ENCODE peak calls at places on chromosomes 12 and 14, in six cellular contexts. One of them, this sample, is unnamed.

GRCh38 chr14:73374218-73374617 is 84.1 kb downstream of the NUMB start:
- DNase-seq in epithelial cell of esophagus: no peak
- DNase-seq in fibroblast of mammary gland: no peak
- DNase-seq in GM23338: no peak
- DNase-seq in suprapubic skin: no peak
- DNase-seq in AG10803: no peak
- DNase-seq in this sample: no peak

GRCh38 chr14:20530771-20531571 is 25.6 kb downstream of the RNASE10 start:
- DNase-seq in suprapubic skin: peak; percentile 76
- DNase-seq in AG10803: peak; percentile 65
- DNase-seq in GM23338: peak; percentile 93
- DNase-seq in fibroblast of mammary gland: peak; percentile 78
- DNase-seq in epithelial cell of esophagus: peak; percentile 83
- DNase-seq in this sample: peak; percentile 47

GRCh38 chr12:105336411-105336810 is 5.9 kb downstream of the C12orf75 start:
- DNase-seq in epithelial cell of esophagus: no peak
- DNase-seq in AG10803: no peak
- DNase-seq in fibroblast of mammary gland: no peak
- DNase-seq in suprapubic skin: no peak
- DNase-seq in GM23338: no peak
- DNase-seq in this sample: no peak

GRCh38 chr12:48940181-48940580 is 14.9 kb upstream of the FKBP11 start:
- DNase-seq in AG10803: no peak
- DNase-seq in fibroblast of mammary gland: peak; percentile 31
- DNase-seq in epithelial cell of esophagus: no peak
- DNase-seq in GM23338: no peak
- DNase-seq in suprapubic skin: no peak
- DNase-seq in this sample: no peak

GRCh38 chr12:6778212-6778570 is 5.9 kb downstream of the LAG3 start:
- DNase-seq in AG10803: peak; percentile 55
- DNase-seq in fibroblast of mammary gland: peak; percentile 26
- DNase-seq in epithelial cell of esophagus: no peak
- DNase-seq in GM23338: peak; percentile 77
- DNase-seq in suprapubic skin: no peak
- DNase-seq in this sample: no peak

GRCh38 chr12:29639893-29640495 is 142.5 kb upstream of the OVCH1 start:
- DNase-seq in AG10803: no peak
- DNase-seq in GM23338: no peak
- DNase-seq in suprapubic skin: no peak
- DNase-seq in fibroblast of mammary gland: peak; percentile 71
- DNase-seq in epithelial cell of esophagus: no peak
- DNase-seq in this sample: no peak

GRCh38 chr14:21825147-21825743 is 151.6 kb upstream of the OR4E1 start:
- DNase-seq in suprapubic skin: no peak
- DNase-seq in fibroblast of mammary gland: peak; percentile 11
- DNase-seq in epithelial cell of esophagus: peak; percentile 55
- DNase-seq in GM23338: peak; percentile 91
- DNase-seq in AG10803: no peak
- DNase-seq in this sample: no peak

GRCh38 chr14:93909429-93910128 is 17.6 kb upstream of the FAM181A start:
- DNase-seq in fibroblast of mammary gland: no peak
- DNase-seq in epithelial cell of esophagus: no peak
- DNase-seq in GM23338: no peak
- DNase-seq in AG10803: no peak
- DNase-seq in suprapubic skin: no peak
- DNase-seq in this sample: no peak

GRCh38 chr12:5177096-5177495 is 133.4 kb downstream of the KCNA5 start:
- DNase-seq in epithelial cell of esophagus: no peak
- DNase-seq in suprapubic skin: no peak
- DNase-seq in GM23338: no peak
- DNase-seq in AG10803: no peak
- DNase-seq in fibroblast of mammary gland: no peak
- DNase-seq in this sample: no peak

GRCh38 chr12:13100610-13100881 is 2.9 kb downstream of the GSG1 start:
- DNase-seq in fibroblast of mammary gland: no peak
- DNase-seq in GM23338: no peak
- DNase-seq in epithelial cell of esophagus: no peak
- DNase-seq in AG10803: no peak
- DNase-seq in suprapubic skin: no peak
- DNase-seq in this sample: no peak

GRCh38 chr12:503111-503761 is 43.5 kb downstream of the B4GALNT3 start:
- DNase-seq in suprapubic skin: no peak
- DNase-seq in epithelial cell of esophagus: peak; percentile 99
- DNase-seq in AG10803: no peak
- DNase-seq in fibroblast of mammary gland: no peak
- DNase-seq in GM23338: no peak
- DNase-seq in this sample: no peak

GRCh38 chr14:28356819-28357218 is 409.8 kb upstream of the FOXG1 start:
- DNase-seq in epithelial cell of esophagus: peak; percentile 16
- DNase-seq in suprapubic skin: no peak
- DNase-seq in GM23338: no peak
- DNase-seq in AG10803: no peak
- DNase-seq in fibroblast of mammary gland: no peak
- DNase-seq in this sample: no peak

GRCh38 chr12:76250256-76250655 is 98.0 kb downstream of the BBS10 start:
- DNase-seq in GM23338: peak; percentile 7
- DNase-seq in epithelial cell of esophagus: peak; percentile 41
- DNase-seq in fibroblast of mammary gland: no peak
- DNase-seq in suprapubic skin: no peak
- DNase-seq in AG10803: no peak
- DNase-seq in this sample: no peak

GRCh38 chr12:50707396-50707795 is 56.5 kb upstream of the ATF1 start:
- DNase-seq in epithelial cell of esophagus: no peak
- DNase-seq in fibroblast of mammary gland: no peak
- DNase-seq in suprapubic skin: no peak
- DNase-seq in AG10803: no peak
- DNase-seq in GM23338: no peak
- DNase-seq in this sample: no peak

GRCh38 chr12:126581655-126582054 is 1516.4 kb downstream of the AACS start:
- DNase-seq in GM23338: no peak
- DNase-seq in AG10803: no peak
- DNase-seq in epithelial cell of esophagus: no peak
- DNase-seq in suprapubic skin: no peak
- DNase-seq in fibroblast of mammary gland: no peak
- DNase-seq in this sample: no peak

GRCh38 chr12:10366875-10367274 is 23.0 kb downstream of the KLRK1 start:
- DNase-seq in epithelial cell of esophagus: peak; percentile 37
- DNase-seq in AG10803: peak; percentile 63
- DNase-seq in GM23338: no peak
- DNase-seq in fibroblast of mammary gland: peak; percentile 59
- DNase-seq in suprapubic skin: no peak
- DNase-seq in this sample: no peak

GRCh38 chr14:88411039-88411438 is 25.6 kb downstream of the SPATA7 start:
- DNase-seq in fibroblast of mammary gland: no peak
- DNase-seq in suprapubic skin: no peak
- DNase-seq in epithelial cell of esophagus: no peak
- DNase-seq in GM23338: peak; percentile 39
- DNase-seq in AG10803: no peak
- DNase-seq in this sample: no peak

GRCh38 chr12:3332190-3332589 is 158.8 kb upstream of the PRMT8 start:
- DNase-seq in GM23338: no peak
- DNase-seq in fibroblast of mammary gland: peak; percentile 18
- DNase-seq in AG10803: no peak
- DNase-seq in suprapubic skin: no peak
- DNase-seq in epithelial cell of esophagus: peak; percentile 63
- DNase-seq in this sample: no peak

GRCh38 chr14:64478634-64479250 is 13.4 kb downstream of the AKAP5 start:
- DNase-seq in suprapubic skin: no peak
- DNase-seq in AG10803: peak; percentile 13
- DNase-seq in GM23338: no peak
- DNase-seq in fibroblast of mammary gland: peak; percentile 38
- DNase-seq in epithelial cell of esophagus: peak; percentile 19
- DNase-seq in this sample: no peak

GRCh38 chr14:47541652-47542051 is 133.8 kb downstream of the MDGA2 start:
- DNase-seq in epithelial cell of esophagus: no peak
- DNase-seq in AG10803: no peak
- DNase-seq in GM23338: peak; percentile 16
- DNase-seq in fibroblast of mammary gland: no peak
- DNase-seq in suprapubic skin: no peak
- DNase-seq in this sample: no peak

GRCh38 chr12:67893003-67893402 is 96.2 kb upstream of the IFNG-AS1 start:
- DNase-seq in AG10803: no peak
- DNase-seq in epithelial cell of esophagus: no peak
- DNase-seq in GM23338: no peak
- DNase-seq in suprapubic skin: no peak
- DNase-seq in fibroblast of mammary gland: no peak
- DNase-seq in this sample: no peak

GRCh38 chr12:82593901-82594396 is 92.8 kb upstream of the TMTC2 start:
- DNase-seq in AG10803: no peak
- DNase-seq in fibroblast of mammary gland: no peak
- DNase-seq in epithelial cell of esophagus: no peak
- DNase-seq in GM23338: no peak
- DNase-seq in suprapubic skin: no peak
- DNase-seq in this sample: no peak

GRCh38 chr12:82595946-82596345 is 90.8 kb upstream of the TMTC2 start:
- DNase-seq in epithelial cell of esophagus: no peak
- DNase-seq in suprapubic skin: no peak
- DNase-seq in GM23338: no peak
- DNase-seq in fibroblast of mammary gland: no peak
- DNase-seq in AG10803: no peak
- DNase-seq in this sample: no peak

GRCh38 chr12:82596484-82596883 is 90.2 kb upstream of the TMTC2 start:
- DNase-seq in fibroblast of mammary gland: no peak
- DNase-seq in AG10803: no peak
- DNase-seq in epithelial cell of esophagus: no peak
- DNase-seq in suprapubic skin: no peak
- DNase-seq in GM23338: no peak
- DNase-seq in this sample: no peak

GRCh38 chr12:82593143-82593542 is 93.6 kb upstream of the TMTC2 start:
- DNase-seq in AG10803: no peak
- DNase-seq in fibroblast of mammary gland: no peak
- DNase-seq in suprapubic skin: no peak
- DNase-seq in GM23338: no peak
- DNase-seq in epithelial cell of esophagus: no peak
- DNase-seq in this sample: no peak
- H3K4me3 ChIP-seq in AG10803: no peak overlapping the region
- H3K4me3 ChIP-seq in fibroblast of mammary gland: no peak overlapping the region
- H3K4me3 ChIP-seq in suprapubic skin: no peak overlapping the region
- H3K4me3 ChIP-seq in GM23338: no peak overlapping the region
- H3K4me3 ChIP-seq in epithelial cell of esophagus: no peak overlapping the region
- H3K4me3 ChIP-seq in this sample: no peak overlapping the region

DNA sequence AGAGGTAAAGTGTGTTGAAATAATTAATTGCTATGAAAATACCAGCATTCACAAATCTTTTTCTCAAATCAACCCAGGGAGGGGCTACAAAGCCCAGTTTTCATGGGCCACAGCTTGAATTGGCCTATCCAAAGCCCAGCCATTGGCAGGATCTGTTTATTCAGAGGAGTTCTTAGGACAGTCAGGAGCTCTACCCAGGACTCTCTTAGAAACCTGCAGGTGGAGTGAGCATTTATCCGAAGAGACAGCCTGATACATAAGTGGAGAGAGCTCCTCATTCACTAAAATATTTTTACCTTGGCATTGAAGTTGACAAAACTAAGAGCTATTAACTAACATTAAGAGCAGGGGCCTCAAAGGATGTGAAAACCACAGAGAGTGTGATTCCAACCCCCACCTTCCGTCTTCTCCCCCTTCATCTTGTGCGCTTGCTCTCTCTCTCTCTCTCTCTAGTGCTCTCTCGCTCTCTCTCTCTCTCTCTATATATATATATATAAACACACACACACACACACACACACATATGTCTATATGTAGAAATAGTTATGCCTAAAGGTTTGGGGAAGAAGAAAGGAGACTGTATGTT is 315.5 kb downstream of the SNAPC1 start:
- DNase-seq in fibroblast of mammary gland: no peak
- DNase-seq in AG10803: no peak
- DNase-seq in GM23338: no peak
- DNase-seq in epithelial cell of esophagus: no peak
- DNase-seq in suprapubic skin: no peak
- DNase-seq in this sample: no peak
- TF ChIP-seq CTCF in fibroblast of mammary gland: no peak
- TF ChIP-seq CTCF in AG10803: no peak
- TF ChIP-seq CTCF in GM23338: no peak
- TF ChIP-seq CTCF in epithelial cell of esophagus: no peak
- TF ChIP-seq CTCF in suprapubic skin: no peak
- TF ChIP-seq CTCF in this sample: no peak

DNA sequence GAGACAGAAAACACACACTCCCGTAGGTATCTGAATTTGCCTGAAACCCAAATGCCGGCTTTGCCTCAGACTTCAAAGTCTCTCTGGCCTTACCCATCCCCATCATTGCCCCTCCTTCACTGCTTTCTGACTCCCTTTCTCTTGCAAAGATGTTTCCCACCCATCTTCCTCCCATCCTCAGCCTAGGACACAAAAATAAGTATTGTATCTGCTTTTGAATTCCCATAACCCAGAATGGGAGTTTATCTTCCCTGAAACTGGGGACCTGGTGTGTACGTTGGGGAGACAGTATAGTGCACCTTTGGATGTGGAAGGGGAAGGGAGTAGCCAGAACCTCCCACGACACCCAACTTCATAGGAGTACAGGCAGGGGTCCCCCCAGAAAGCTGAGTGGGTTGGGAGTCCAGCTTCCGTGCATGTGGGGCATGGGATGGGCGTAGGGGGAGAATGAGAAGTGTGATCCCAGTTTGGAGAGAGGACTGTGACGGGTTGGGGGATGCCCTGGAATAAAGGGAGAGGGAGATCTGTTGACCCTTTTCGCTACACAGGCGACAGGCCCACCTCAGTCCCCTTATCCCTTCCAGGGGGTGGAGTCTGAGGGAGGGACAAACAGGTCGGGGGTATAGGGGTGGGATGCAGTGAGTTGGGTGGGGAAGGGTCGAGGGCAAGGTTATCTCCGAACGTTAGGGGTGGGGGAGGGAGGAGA is 488 bp upstream of the KIF5A start:
- DNase-seq in fibroblast of mammary gland: no peak
- DNase-seq in suprapubic skin: no peak
- DNase-seq in GM23338: peak; percentile 42
- DNase-seq in AG10803: no peak
- DNase-seq in epithelial cell of esophagus: no peak
- DNase-seq in this sample: no peak
- H3K4me3 ChIP-seq in fibroblast of mammary gland: peak overlapping the region; percentile 54
- H3K4me3 ChIP-seq in suprapubic skin: peak overlapping the region; percentile 49
- H3K4me3 ChIP-seq in GM23338: peak overlapping the region; percentile 99
- H3K4me3 ChIP-seq in AG10803: peak overlapping the region; percentile 61
- H3K4me3 ChIP-seq in epithelial cell of esophagus: no peak overlapping the region
- H3K4me3 ChIP-seq in this sample: peak overlapping the region; percentile 52

DNA sequence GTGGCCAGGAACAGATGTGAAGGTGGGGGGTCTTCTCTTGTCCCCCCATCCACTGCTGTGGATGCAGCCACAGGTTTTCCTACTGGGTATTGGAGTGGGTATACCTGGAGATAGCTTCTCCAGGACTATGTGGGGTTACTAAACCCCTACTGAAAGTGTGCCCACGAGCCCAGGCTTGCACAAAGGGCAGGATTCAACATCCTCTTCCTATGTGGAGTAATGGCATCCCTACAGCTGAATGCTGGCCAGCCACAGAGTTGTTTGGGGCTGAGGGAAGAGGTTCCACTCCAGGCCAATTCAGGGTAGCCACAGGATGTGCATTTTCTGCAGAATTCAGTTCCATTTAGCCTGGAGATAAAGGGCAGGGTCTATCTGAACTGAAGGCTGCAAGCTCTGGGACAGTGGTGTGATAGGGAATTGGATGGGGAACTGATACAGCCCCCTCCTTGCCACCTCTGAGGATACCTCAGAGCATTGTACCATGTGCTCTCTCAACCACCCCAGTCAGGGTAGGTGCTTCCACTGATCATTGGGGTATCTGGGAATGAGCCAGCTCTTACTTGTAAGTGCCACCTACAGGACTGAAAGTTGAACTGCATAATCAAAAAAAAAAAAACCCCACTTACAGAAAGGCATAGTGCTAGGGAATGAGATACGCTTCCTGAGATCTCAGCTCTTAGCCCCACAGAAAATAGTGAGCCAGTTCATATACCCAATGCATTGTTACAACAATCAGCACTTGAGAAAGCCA is 187.1 kb downstream of the KITLG start:
- DNase-seq in epithelial cell of esophagus: peak; percentile 62
- DNase-seq in GM23338: peak; percentile 79
- DNase-seq in AG10803: no peak
- DNase-seq in fibroblast of mammary gland: peak; percentile 61
- DNase-seq in suprapubic skin: no peak
- DNase-seq in this sample: no peak
- TF ChIP-seq CTCF in epithelial cell of esophagus: peak; percentile 42
- TF ChIP-seq CTCF in GM23338: peak; percentile 61
- TF ChIP-seq CTCF in AG10803: peak; percentile 31
- TF ChIP-seq CTCF in fibroblast of mammary gland: peak; percentile 42
- TF ChIP-seq CTCF in suprapubic skin: no peak
- TF ChIP-seq CTCF in this sample: peak; percentile 33